ENCODE peak calls at places on chromosomes 13 and 19, in eight cellular contexts. R is psoas muscle, B is transverse colon, M is fibroblast of lung, D is H9, F is endodermal cell, K is vagina, N is osteoblast. T is an unnamed sample.

GRCh38 chr19:55216461-55217198 is 7.3 kb upstream of the PTPRH start:
- DNase-seq in D (peak; percentile 96), N (peak; percentile 99), F (peak; percentile 97), M (peak; percentile 100), R (peak; percentile 87), B (peak; percentile 86), K (no peak), T (peak; percentile 97)

GRCh38 chr13:109595466-109595865 is 190.9 kb downstream of the IRS2 start:
- DNase-seq in D (no peak), F (no peak), K (no peak), N (no peak), M (no peak), B (no peak), R (no peak), T (no peak)

GRCh38 chr19:57802269-57802668 is 12.4 kb downstream of the ZNF552 start:
- DNase-seq in D (peak; percentile 61), K (no peak), F (peak; percentile 77), N (no peak), B (no peak), R (no peak), M (no peak), T (no peak)

GRCh38 chr13:110907951-110908898 is 6.6 kb downstream of the ANKRD10 start:
- DNase-seq in K (no peak), N (no peak), D (peak; percentile 81), M (peak; percentile 88), R (no peak), B (peak; percentile 78), F (peak; percentile 82), T (peak; percentile 94)

GRCh38 chr13:99953138-99953755 is 18.3 kb downstream of the ZIC5 start:
- DNase-seq in D (no peak), R (no peak), M (no peak), N (no peak), K (no peak), B (no peak), F (no peak), T (no peak)

GRCh38 chr13:23615677-23616076 is 45.5 kb downstream of the TNFRSF19 start:
- DNase-seq in K (no peak), R (no peak), N (no peak), F (no peak), B (no peak), D (no peak), M (peak; percentile 74), T (no peak)

GRCh38 chr19:2355168-2356035 is 4.7 kb upstream of the TMPRSS9 start:
- DNase-seq in N (peak; percentile 94), B (no peak), F (peak; percentile 31), K (no peak), R (peak; percentile 73), M (peak; percentile 23), D (no peak), T (no peak)

GRCh38 chr13:110447058-110447511 is 114.4 kb downstream of the RAB20 start:
- DNase-seq in F (no peak), B (no peak), D (no peak), M (peak; percentile 50), K (no peak), N (no peak), R (no peak), T (no peak)

GRCh38 chr19:45716314-45717130 is 14.2 kb downstream of the FBXO46 start:
- DNase-seq in M (no peak), F (peak; percentile 66), R (no peak), D (no peak), B (peak; percentile 51), K (no peak), N (peak; percentile 76), T (no peak)

GRCh38 chr19:29483944-29484581 is 41.7 kb upstream of the VSTM2B start:
- DNase-seq in R (no peak), B (no peak), K (peak; percentile 46), F (peak; percentile 51), M (no peak), D (peak; percentile 39), N (no peak), T (no peak)

GRCh38 chr19:35560677-35561076 is 2.8 kb downstream of the ATP4A start:
- DNase-seq in R (no peak), M (no peak), K (no peak), F (no peak), D (no peak), B (no peak), N (no peak), T (no peak)

GRCh38 chr19:2474232-2475017 is 1.5 kb upstream of the GADD45B start:
- DNase-seq in K (no peak), N (peak; percentile 99), D (peak; percentile 89), B (peak; percentile 86), F (peak; percentile 97), M (peak; percentile 91), R (peak; percentile 93), T (peak; percentile 89)

GRCh38 chr13:80054806-80055205 is 286.1 kb downstream of the SPRY2 start:
- DNase-seq in K (no peak), B (no peak), D (no peak), N (no peak), M (peak; percentile 56), F (no peak), R (no peak), T (no peak)

DNA sequence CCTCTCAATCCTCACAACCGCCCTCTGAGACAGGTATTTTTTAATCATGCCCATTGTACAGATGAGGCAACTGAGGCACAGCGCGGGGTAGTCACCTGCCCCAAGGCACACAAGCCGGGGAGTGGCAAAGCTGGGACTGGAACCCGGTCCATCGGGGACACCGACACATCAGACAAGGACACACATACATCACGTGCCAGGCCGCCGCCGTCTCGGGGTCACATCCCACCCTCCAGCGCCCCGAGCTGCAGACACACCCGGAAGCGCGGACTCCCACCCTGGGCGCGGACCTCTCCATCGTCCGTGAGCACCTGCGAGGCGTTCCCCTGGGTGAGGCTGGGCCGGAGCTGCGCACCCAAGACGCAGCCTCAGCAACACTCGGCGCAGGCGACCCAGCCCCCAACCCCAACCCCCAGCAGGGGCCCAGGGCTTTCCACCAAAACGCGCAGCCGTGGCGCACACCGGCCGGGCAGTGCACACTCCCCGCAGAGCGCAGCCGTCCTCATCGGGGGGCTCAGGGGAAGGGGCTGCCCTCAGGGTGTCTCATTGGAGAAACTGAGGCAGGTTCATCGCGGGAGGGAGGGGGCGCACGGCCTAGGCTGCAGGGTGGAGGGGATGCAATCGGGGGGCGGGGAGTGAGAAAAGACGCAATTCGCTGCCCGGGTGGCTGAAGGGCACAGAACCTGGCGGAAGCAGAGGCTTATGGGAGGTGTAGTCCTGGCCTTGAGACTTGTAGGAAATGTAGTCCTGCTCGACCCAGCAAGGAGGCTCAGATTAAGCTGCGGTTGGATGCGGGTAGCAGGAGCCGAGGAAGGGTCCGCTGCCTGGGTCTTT is 1.9 kb upstream of the LMTK3 start:
- DNase-seq in N (peak; percentile 96), F (peak; percentile 94), M (peak; percentile 61), R (peak; percentile 75), D (peak; percentile 94), K (no peak), B (peak; percentile 75), T (peak; percentile 80)
- H3K27ac ChIP-seq in N (no peak overlapping the region), F (no peak overlapping the region), M (no peak overlapping the region), R (no peak overlapping the region), D (no peak overlapping the region), K (no peak overlapping the region), B (no peak overlapping the region), T (no peak overlapping the region)

GRCh38 chr19:18086590-18087138 is at the start of gene IL12RB1:
- DNase-seq in D (no peak), R (no peak), M (no peak), F (no peak), B (peak; percentile 47), K (no peak), N (no peak), T (no peak)
- H3K4me1 ChIP-seq in D (no peaks in the 10 kb centered on the region), R (no peaks in the 10 kb centered on the region), M (no peaks in the 10 kb centered on the region), F (no peaks in the 10 kb centered on the region), B (no peaks in the 10 kb centered on the region), K (no peaks in the 10 kb centered on the region), N (peaks cover 9% of the 10 kb centered on the region), T (no peaks in the 10 kb centered on the region)

DNA sequence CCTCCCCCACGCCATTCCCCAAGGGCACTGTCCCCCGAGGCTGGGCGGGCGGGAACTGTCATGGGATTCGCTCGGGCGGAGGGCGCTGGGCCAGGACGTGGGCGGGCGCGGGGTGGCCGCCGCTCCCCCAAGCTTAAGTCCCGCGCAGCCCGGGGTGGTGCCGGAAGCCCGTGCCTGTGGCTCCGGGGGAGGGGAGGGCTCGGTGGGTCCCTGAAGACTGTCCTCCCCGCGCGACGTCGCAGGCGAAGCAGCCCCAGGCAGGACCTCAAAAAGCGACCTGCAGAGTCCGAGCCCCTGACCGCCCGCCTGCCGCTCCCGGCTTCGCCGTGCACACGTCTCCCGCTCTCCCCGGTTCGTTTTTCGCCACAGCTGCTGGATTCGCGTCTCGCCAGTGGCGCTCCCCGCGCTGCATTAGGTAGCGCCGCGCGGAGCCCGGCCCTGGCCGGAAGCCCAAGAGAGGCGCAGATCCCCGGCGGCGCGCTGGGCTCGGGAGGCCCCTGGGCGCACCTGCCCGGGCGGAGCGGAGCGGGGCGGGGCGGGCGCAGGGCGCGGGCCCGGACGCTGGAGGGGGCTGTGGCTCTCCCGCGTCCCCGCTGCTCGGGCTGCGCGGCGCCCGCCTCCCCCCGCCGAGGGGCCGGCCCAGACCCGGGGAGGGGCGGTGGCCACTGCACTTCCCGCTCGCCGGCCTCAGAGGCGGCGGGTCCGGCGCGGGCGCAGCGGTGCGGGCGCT is at the start of gene FARP1:
- DNase-seq in R (peak; percentile 81), K (no peak), D (peak; percentile 78), F (peak; percentile 89), M (peak; percentile 64), N (peak; percentile 98), B (peak; percentile 84), T (peak; percentile 72)
- TF ChIP-seq CTCF in R (peak; percentile 47), K (no peak), D (peak; percentile 38), F (peak; percentile 50), M (no peak), N (no peak), B (no peak), T (peak; percentile 83)

GRCh38 chr19:884420-885211 is 8.4 kb downstream of the MED16 start:
- DNase-seq in R (peak; percentile 46), K (no peak), F (no peak), N (no peak), D (no peak), M (no peak), B (no peak), T (no peak)

GRCh38 chr19:885536-886224 is 7.3 kb downstream of the MED16 start:
- DNase-seq in N (no peak), M (no peak), F (no peak), R (peak; percentile 43), B (no peak), K (no peak), D (no peak), T (no peak)

GRCh38 chr19:881385-882071 is 11.5 kb downstream of the MED16 start:
- DNase-seq in R (peak; percentile 34), B (no peak), F (peak; percentile 39), K (no peak), N (no peak), M (no peak), D (no peak), T (no peak)

GRCh38 chr19:883661-884211 is 9.3 kb downstream of the MED16 start:
- DNase-seq in K (no peak), M (no peak), R (peak; percentile 32), B (no peak), D (peak; percentile 66), N (no peak), F (peak; percentile 76), T (no peak)

DNA sequence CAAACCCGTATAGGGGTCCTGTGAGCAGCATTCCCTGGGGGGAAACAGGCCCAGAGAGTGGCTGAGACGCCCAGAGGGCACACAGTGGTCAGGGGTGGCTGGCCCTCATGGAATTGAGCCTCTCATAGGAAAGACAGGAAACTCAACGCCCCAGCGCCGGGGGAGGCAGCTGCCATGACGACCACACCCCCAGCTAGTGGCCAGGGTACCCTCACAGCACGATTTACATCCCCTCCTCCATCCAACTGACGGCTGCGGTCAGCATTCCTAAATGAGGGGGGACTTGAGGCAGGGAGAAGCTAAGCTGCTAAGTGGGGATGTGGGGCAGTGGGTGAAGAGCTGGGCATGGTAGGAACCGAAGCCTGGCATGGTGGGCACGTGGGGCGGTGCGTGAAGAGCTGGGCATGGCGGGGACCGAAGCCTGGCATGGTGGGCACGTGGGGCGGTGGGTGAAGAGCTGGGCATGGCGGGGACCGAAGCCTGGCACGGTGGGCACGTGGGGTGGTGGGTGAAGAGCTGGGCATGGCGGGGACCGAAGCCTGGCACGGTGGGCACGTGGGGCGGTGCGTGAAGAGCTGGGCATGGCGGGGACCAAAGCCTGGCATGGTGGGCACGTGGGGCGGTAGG is 10.0 kb downstream of the MED16 start:
- DNase-seq in M (no peak), N (no peak), K (no peak), F (no peak), R (peak; percentile 39), D (no peak), B (no peak), T (no peak)
- H3K27ac ChIP-seq in M (no peak overlapping the region), N (no peak overlapping the region), K (no peak overlapping the region), F (no peak overlapping the region), R (no peak overlapping the region), D (no peak overlapping the region), B (no peak overlapping the region), T (no peak overlapping the region)

T was measured in RWPE2.